ENCODE peak calls at places on chromosomes 4 and X, in four cellular contexts. I is A172, R is posterior cingulate gyrus, Y is substantia nigra. J is an unnamed sample.

GRCh38 chr4:184526228-184526627 is 51.9 kb upstream of the IRF2 start:
- DNase-seq in I (no peak), R (no peak), Y (no peak), J (no peak)

GRCh38 chr4:101367201-101367600 is 19.9 kb upstream of the PPP3CA start:
- DNase-seq in I (peak; percentile 80), R (no peak), Y (no peak), J (no peak)

GRCh38 chrX:16828126-16828908 is 41.8 kb downstream of the RBBP7 start:
- DNase-seq in I (peak; percentile 75), R (no peak), Y (no peak), J (no peak)

GRCh38 chr4:148056879-148057278 is 325.0 kb downstream of the ARHGAP10 start:
- DNase-seq in I (peak; percentile 35), R (no peak), Y (peak; percentile 55), J (no peak)

GRCh38 chrX:154596290-154596929 is 11.5 kb downstream of the CTAG1A start:
- DNase-seq in I (peak; percentile 96), R (no peak), Y (no peak), J (no peak)

GRCh38 chrX:101260435-101260834 is 30.7 kb downstream of the TAF7L start:
- DNase-seq in I (no peak), R (no peak), Y (no peak), J (no peak)

GRCh38 chr4:102860928-102861327 is 7.9 kb upstream of the CISD2 start:
- DNase-seq in I (no peak), R (no peak), Y (no peak), J (no peak)

GRCh38 chr4:169272265-169272886 is 1.6 kb upstream of the SH3RF1 start:
- DNase-seq in I (no peak), R (no peak), Y (no peak), J (no peak)

GRCh38 chr4:83281326-83281725 is 3.3 kb downstream of the COQ2 start:
- DNase-seq in I (no peak), R (no peak), Y (no peak), J (no peak)

GRCh38 chr4:8136529-8136928 is 22.1 kb downstream of the ABLIM2 start:
- DNase-seq in I (no peak), R (no peak), Y (no peak), J (no peak)

GRCh38 chr4:183328832-183329231 is 6.6 kb upstream of the CLDN24 start:
- DNase-seq in I (no peak), R (no peak), Y (no peak), J (no peak)

GRCh38 chr4:84063618-84064017 is 435.5 kb downstream of the NKX6-1 start:
- DNase-seq in I (no peak), R (no peak), Y (no peak), J (no peak)

GRCh38 chr4:113784497-113785254 is 23.1 kb upstream of the CAMK2D start:
- DNase-seq in I (peak; percentile 85), R (no peak), Y (no peak), J (no peak)